ENCODE peak calls at places on chromosome 5, in four cellular contexts. W is cardiac muscle cell, P is trophoblast cell, L is HCT116. E is an unnamed sample. For H3K9me3, the result is how much of the 10 kb centered on the place peaks cover.

GRCh38 chr5:90366972-90367371 is 42.6 kb downstream of the CETN3 start:
- DNase-seq in W (no peak), P (no peak), L (no peak), E (no peak)

GRCh38 chr5:88815048-88815789 is 67.8 kb downstream of the MEF2C start:
- DNase-seq in W (no peak), P (no peak), L (no peak), E (no peak)

GRCh38 chr5:173693670-173694069 is 77.2 kb upstream of the BOD1 start:
- DNase-seq in W (no peak), P (no peak), L (no peak), E (no peak)

GRCh38 chr5:131195696-131196095 is 25.0 kb downstream of the LYRM7 start:
- DNase-seq in W (no peak), P (no peak), L (no peak), E (no peak)

GRCh38 chr5:105812356-105812755 is 1858.4 kb downstream of the EFNA5 start:
- DNase-seq in W (no peak), P (no peak), L (no peak), E (no peak)

GRCh38 chr5:154010660-154011059 is 28.1 kb downstream of the FAM114A2 start:
- DNase-seq in W (no peak), P (peak), L (no peak), E (no peak)

GRCh38 chr5:136768457-136768856 is 403.1 kb upstream of the TRPC7 start:
- DNase-seq in W (no peak), P (no peak), L (no peak), E (no peak)

GRCh38 chr5:157648275-157648990 is 3.8 kb downstream of the SOX30 start:
- DNase-seq in W (no peak), P (no peak), L (no peak), E (no peak)

GRCh38 chr5:79756102-79756501 is 66.5 kb downstream of the CMYA5 start:
- DNase-seq in W (no peak), P (no peak), L (no peak), E (no peak)

GRCh38 chr5:102762828-102763227 is 7.7 kb downstream of the PAM start:
- DNase-seq in W (no peak), P (peak), L (no peak), E (no peak)

GRCh38 chr5:102763734-102764133 is 8.6 kb downstream of the PAM start:
- DNase-seq in W (no peak), P (no peak), L (no peak), E (no peak)

GRCh38 chr5:102760815-102761214 is 5.7 kb downstream of the PAM start:
- DNase-seq in W (no peak), P (no peak), L (no peak), E (no peak)

GRCh38 chr5:102764381-102765005 is 9.4 kb downstream of the PAM start:
- DNase-seq in W (no peak), P (peak), L (no peak), E (no peak)

DNA sequence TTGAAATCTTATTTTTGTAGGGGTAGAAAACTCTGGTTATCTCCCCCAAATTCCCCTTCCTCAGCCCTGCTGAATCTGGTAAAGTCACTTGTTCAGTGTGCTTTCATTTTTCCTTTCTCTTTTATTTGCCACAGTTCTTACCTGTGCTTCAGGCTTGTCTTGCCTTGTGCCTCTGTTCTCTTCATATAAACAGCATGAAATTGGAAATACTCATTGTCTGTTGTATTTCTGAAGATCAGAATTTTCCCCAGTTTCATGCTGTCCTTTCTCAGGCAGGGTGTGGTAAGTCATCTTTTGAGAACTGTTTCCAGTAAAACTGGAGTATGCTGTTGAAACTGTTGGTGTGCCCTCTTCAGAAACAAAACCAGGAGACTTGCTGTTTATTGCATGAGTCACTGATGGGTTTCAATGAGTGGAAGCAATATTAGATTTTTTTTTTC is 7.0 kb downstream of the PAM start:
- DNase-seq in W (no peak), P (peak), L (no peak), E (no peak)
- H3K27ac ChIP-seq in W (no peak), P (no peak), L (peak), E (no peak)

GRCh38 chr5:17260549-17260948 is 43.1 kb downstream of the BASP1 start:
- DNase-seq in W (no peak), P (no peak), L (no peak), E (no peak)
- H3K9me3 ChIP-seq in W (under half), P (under half), L (under half), E (under half)

GRCh38 chr5:163269624-163270023 is 167.8 kb upstream of the CCNG1 start:
- DNase-seq in W (peak), P (no peak), L (no peak), E (no peak)
- H3K27ac ChIP-seq in W (no peak), P (no peak), L (no peak), E (no peak)

GRCh38 chr5:180848265-180848664 is 12.8 kb downstream of the ZFP62 start:
- DNase-seq in W (no peak), P (no peak), L (no peak), E (no peak)

GRCh38 chr5:180848878-180849277 is 12.2 kb downstream of the ZFP62 start:
- DNase-seq in W (no peak), P (no peak), L (no peak), E (no peak)

GRCh38 chr5:180850434-180851078 is 10.5 kb downstream of the ZFP62 start:
- DNase-seq in W (no peak), P (no peak), L (no peak), E (no peak)

GRCh38 chr5:180852510-180852909 is 8.6 kb downstream of the ZFP62 start:
- DNase-seq in W (no peak), P (no peak), L (no peak), E (no peak)

DNA sequence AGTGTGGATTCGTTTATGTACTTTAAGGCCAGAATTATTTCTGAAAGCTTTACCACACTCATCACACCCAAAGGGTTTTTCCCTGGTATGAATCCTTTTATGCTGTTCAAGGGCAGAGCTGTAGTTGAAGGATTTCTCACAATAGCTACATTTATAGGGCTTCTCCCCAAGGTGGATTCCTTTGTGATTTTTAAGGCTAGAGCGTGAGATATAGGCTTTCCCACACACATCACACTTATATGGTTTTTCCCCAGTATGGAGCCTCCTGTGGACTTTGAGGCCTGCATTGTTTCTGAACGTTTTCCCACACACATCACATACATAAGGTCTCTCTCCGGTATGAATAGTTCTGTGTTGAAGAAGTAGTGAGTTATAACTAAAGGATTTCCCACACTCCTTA is 11.2 kb downstream of the ZFP62 start:
- DNase-seq in W (no peak), P (no peak), L (no peak), E (no peak)
- H3K9me3 ChIP-seq in W (under half), P (under half), L (under half), E (under half)

GRCh38 chr5:34053133-34053532 is 10.1 kb upstream of the C1QTNF3 start:
- DNase-seq in W (no peak), P (peak), L (no peak), E (peak)
- H3K27ac ChIP-seq in W (peak), P (no peak), L (no peak), E (no peak)

DNA sequence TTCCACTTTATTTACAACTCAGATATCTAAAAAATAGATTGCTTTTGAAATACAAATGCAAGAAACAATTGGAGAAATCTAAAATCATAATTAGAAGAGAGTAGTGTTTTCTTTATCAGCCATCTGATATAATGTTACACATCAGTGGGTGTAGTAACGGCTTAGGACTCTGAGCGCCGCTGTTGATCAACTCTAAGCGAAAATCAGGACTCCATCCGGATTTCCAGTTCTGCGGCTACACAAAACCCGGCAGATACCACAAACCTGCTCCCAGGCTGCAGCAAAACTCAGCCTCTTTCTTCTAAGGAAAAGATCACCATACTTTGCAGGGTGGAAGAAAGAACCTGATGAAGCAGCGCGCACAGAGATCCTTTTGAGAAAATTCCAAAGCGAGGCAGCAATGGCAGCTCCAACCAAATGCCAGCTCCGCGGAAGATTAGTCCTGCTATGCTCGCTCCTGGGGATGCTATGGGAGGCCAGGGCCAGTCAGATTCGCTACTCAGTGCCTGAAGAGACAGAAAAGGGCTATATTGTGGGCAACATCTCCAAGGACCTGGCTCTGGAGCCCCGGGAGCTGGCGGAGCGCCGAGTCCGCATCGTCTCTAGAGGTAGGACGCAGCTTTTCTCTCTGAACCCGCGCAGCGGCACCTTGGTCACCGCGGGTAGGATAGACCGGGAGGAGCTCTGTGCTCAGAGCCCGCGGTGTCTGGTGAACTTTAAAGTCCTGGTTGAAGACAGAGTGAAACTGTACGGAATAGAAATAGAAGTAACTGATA is at the start of gene PCDHGA9:
- DNase-seq in W (no peak), P (peak), L (peak), E (no peak)
- H3K9me3 ChIP-seq in W (under half), P (under half), L (under half), E (half or more)

GRCh38 chr5:53017794-53018391 is 28.7 kb downstream of the ITGA2 start:
- DNase-seq in W (no peak), P (no peak), L (no peak), E (no peak)
- H3K27ac ChIP-seq in W (no peak), P (no peak), L (no peak), E (no peak)

DNA sequence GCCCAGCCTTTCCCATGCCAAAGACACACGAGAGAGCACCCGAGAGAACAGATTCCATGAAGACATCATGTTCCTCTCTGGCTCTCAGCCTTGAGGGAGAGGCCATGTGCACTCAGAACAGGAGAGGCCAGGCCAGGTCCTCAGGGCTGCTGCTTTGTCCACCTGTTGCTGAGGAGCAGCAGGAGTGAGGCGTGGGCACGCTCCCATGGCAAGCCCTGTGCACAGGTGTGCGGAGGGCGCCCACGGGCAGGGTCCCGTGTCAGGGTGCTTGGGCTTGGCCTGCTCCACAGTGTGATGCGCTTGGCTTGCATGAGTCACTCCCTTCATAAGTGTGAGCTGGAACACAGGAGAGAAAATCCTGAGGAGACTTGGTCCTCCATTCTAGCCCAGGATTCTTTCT is 27.4 kb downstream of the ZNF354A start:
- DNase-seq in W (no peak), P (no peak), L (no peak), E (no peak)
- H3K9me3 ChIP-seq in W (under half), P (under half), L (under half), E (under half)

GRCh38 chr5:82165740-82166530 is 112.2 kb downstream of the RPS23 start:
- DNase-seq in W (peak), P (peak), L (peak), E (peak)
- H3K27ac ChIP-seq in W (peak), P (no peak), L (no peak), E (no peak)

E was measured in AG04450.